ENCODE peak calls at places on chromosomes 1 and 21, in ten cellular contexts. U is ACHN, R is SW 1271, E is activated T-helper 1 cell treated with Interleukin-2 at 50 U/mL for 16 hours, S is GM20000, T is lung microvascular endothelial cell, J is IMR-90, C is Kasumi-1, A is germinal center, Q is iris pigment epithelial cell. K is an unnamed sample.

GRCh38 chr1:167658574-167659328 is 28.7 kb downstream of the RCSD1 start:
- DNase-seq in C (no peak), T (no peak), E (no peak), R (no peak), A (no peak), S (no peak), J (no peak), Q (no peak), U (no peak), K (no peak)

GRCh38 chr1:153428790-153429189 is 12.5 kb downstream of the S100A7A start:
- DNase-seq in E (no peak), T (no peak), J (no peak), Q (no peak), U (no peak), A (no peak), C (no peak), R (no peak), S (no peak), K (no peak)

GRCh38 chr1:10870493-10871096 is 74.1 kb upstream of the CASZ1 start:
- DNase-seq in U (no peak), T (no peak), S (no peak), J (no peak), Q (no peak), A (no peak), R (no peak), C (no peak), E (no peak), K (no peak)

GRCh38 chr1:26254404-26254803 is 20.4 kb downstream of the CEP85 start:
- DNase-seq in C (no peak), T (no peak), R (no peak), A (no peak), U (no peak), J (peak), Q (no peak), S (no peak), E (no peak), K (no peak)

GRCh38 chr1:95281781-95282495 is 47.9 kb downstream of the RWDD3 start:
- DNase-seq in J (no peak), U (no peak), Q (no peak), E (no peak), S (no peak), C (no peak), T (no peak), A (no peak), R (no peak), K (no peak)

GRCh38 chr21:43198376-43198775 is 29.6 kb downstream of the CRYAA start:
- DNase-seq in S (no peak), T (no peak), J (no peak), A (no peak), Q (no peak), U (no peak), C (no peak), E (no peak), R (no peak), K (no peak)

GRCh38 chr1:109733235-109733634 is 7.6 kb downstream of the GSTM3 start:
- DNase-seq in J (no peak), C (no peak), U (no peak), S (no peak), E (no peak), T (no peak), R (no peak), Q (no peak), A (no peak), K (no peak)

GRCh38 chr1:91725961-91726704 is 159.8 kb downstream of the TGFBR3 start:
- DNase-seq in T (peak), Q (peak), U (no peak), A (no peak), C (no peak), J (peak), R (no peak), E (no peak), S (no peak), K (peak)

GRCh38 chr1:3237994-3238704 is 169.1 kb downstream of the PRDM16 start:
- DNase-seq in C (no peak), J (no peak), Q (peak), S (no peak), A (no peak), R (no peak), U (no peak), E (no peak), T (no peak), K (no peak)

GRCh38 chr1:12443151-12443550 is 174.9 kb downstream of the DHRS3 start:
- DNase-seq in C (no peak), T (no peak), A (no peak), Q (no peak), J (no peak), E (no peak), R (no peak), U (no peak), S (no peak), K (no peak)

K was measured in kidney glomerular epithelial cell.